ENCODE peak calls at places on chromosomes 12 and 14, in six cellular contexts. L is IMR-90, D is tibial nerve, M is left ventricle myocardium inferior, B is GM12878, H is hepatocyte. Y is an unnamed sample.

GRCh38 chr14:51147183-51147582 is 52.3 kb upstream of the TRIM9 start:
- DNase-seq in L (no peak), D (no peak), M (no peak), B (no peak), H (no peak), Y (no peak)

GRCh38 chr12:6650832-6651231 is 3.6 kb upstream of the ACRBP start:
- DNase-seq in L (no peak), D (no peak), M (no peak), B (no peak), H (no peak), Y (no peak)

GRCh38 chr14:101394374-101394773 is 166.9 kb upstream of the DIO3 start:
- DNase-seq in L (no peak), D (no peak), M (no peak), B (no peak), H (no peak), Y (no peak)

GRCh38 chr14:72142328-72142727 is 210.1 kb downstream of the RGS6 start:
- DNase-seq in L (no peak), D (no peak), M (no peak), B (no peak), H (no peak), Y (no peak)

GRCh38 chr14:61569783-61570182 is 125.5 kb upstream of the HIF1A start:
- DNase-seq in L (peak; percentile 73), D (no peak), M (peak; percentile 55), B (no peak), H (no peak), Y (peak; percentile 77)

GRCh38 chr14:20719777-20720176 is 25.9 kb upstream of the EDDM3A start:
- DNase-seq in L (no peak), D (no peak), M (no peak), B (no peak), H (peak; percentile 58), Y (no peak)

GRCh38 chr12:82019533-82019932 is 260.4 kb upstream of the PPFIA2 start:
- DNase-seq in L (no peak), D (no peak), M (no peak), B (no peak), H (no peak), Y (no peak)

GRCh38 chr12:121514184-121514742 is 66.6 kb downstream of the KDM2B start:
- DNase-seq in L (no peak), D (no peak), M (no peak), B (no peak), H (no peak), Y (no peak)

GRCh38 chr12:64221656-64222010 is 463 bp downstream of the KICS2 start:
- DNase-seq in L (peak; percentile 72), D (peak; percentile 74), M (peak; percentile 87), B (peak; percentile 9), H (peak; percentile 93), Y (peak; percentile 93)

GRCh38 chr14:54177861-54178591 is 218.8 kb upstream of the CDKN3 start:
- DNase-seq in L (peak; percentile 18), D (no peak), M (no peak), B (no peak), H (peak; percentile 46), Y (no peak)

GRCh38 chr14:104514156-104514848 is 65.3 kb upstream of the C14orf180 start:
- DNase-seq in L (no peak), D (no peak), M (peak; percentile 36), B (no peak), H (no peak), Y (no peak)

GRCh38 chr12:55720894-55721444 is 776 bp downstream of the RDH5 start:
- DNase-seq in L (peak; percentile 91), D (peak; percentile 33), M (peak; percentile 56), B (no peak), H (peak; percentile 74), Y (peak; percentile 89)

GRCh38 chr14:75127903-75128595 is 1.2 kb upstream of the NEK9 start:
- DNase-seq in L (no peak), D (no peak), M (no peak), B (no peak), H (no peak), Y (no peak)

GRCh38 chr14:74605531-74606223 is 6.4 kb downstream of the LTBP2 start:
- DNase-seq in L (no peak), D (no peak), M (no peak), B (no peak), H (no peak), Y (no peak)

GRCh38 chr14:99936056-99936455 is 129.2 kb upstream of the EVL start:
- DNase-seq in L (peak; percentile 64), D (no peak), M (no peak), B (no peak), H (no peak), Y (no peak)

GRCh38 chr12:94231718-94232117 is 83.3 kb downstream of the PLXNC1 start:
- DNase-seq in L (no peak), D (no peak), M (no peak), B (no peak), H (no peak), Y (no peak)

GRCh38 chr12:129179941-129180340 is 326.7 kb downstream of the GLT1D1 start:
- DNase-seq in L (no peak), D (no peak), M (no peak), B (no peak), H (no peak), Y (no peak)

GRCh38 chr12:46246021-46246700 is 22.7 kb downstream of the SLC38A1 start:
- DNase-seq in L (no peak), D (no peak), M (no peak), B (no peak), H (no peak), Y (no peak)

GRCh38 chr14:92475451-92476187 is 38.0 kb upstream of the RIN3 start:
- DNase-seq in L (no peak), D (peak; percentile 48), M (peak; percentile 68), B (no peak), H (no peak), Y (no peak)

GRCh38 chr14:22438742-22439141 is 150.3 kb downstream of the DAD1 start:
- DNase-seq in L (no peak), D (no peak), M (no peak), B (no peak), H (no peak), Y (no peak)

GRCh38 chr14:93976477-93977057 is at the start of gene ASB2:
- DNase-seq in L (peak; percentile 52), D (no peak), M (no peak), B (no peak), H (no peak), Y (no peak)

GRCh38 chr12:112422531-112422930 is 3.8 kb downstream of the PTPN11 start:
- DNase-seq in L (no peak), D (peak; percentile 45), M (no peak), B (no peak), H (peak; percentile 38), Y (no peak)

GRCh38 chr12:96503971-96504370 is 14.6 kb downstream of the CFAP54 start:
- DNase-seq in L (peak; percentile 64), D (no peak), M (no peak), B (no peak), H (no peak), Y (no peak)

GRCh38 chr12:117850048-117850447 is 118.7 kb downstream of the KSR2 start:
- DNase-seq in L (peak; percentile 28), D (no peak), M (no peak), B (no peak), H (peak; percentile 69), Y (no peak)

GRCh38 chr14:69625299-69626131 is 14.1 kb downstream of the SUSD6 start:
- DNase-seq in L (peak; percentile 66), D (no peak), M (peak; percentile 72), B (peak; percentile 88), H (no peak), Y (peak; percentile 81)

DNA sequence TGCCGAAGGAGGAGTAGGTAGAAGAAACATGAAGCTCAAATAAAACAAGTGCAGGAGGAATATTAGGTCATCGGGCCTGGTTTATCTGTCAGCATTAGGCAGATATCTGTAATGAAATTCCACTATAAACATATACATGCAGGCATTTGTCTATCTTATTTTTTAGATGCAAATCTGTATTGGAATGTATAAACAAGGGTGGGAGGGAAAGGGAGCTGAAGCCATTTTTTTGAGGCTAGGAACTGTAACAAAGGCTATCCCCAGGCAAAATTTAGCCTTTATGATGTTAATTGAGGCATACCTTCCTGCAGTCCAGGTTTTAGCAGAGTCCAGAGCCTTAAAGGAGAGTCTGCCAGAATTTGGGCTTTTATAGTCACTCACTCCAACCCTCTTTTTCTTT is 72.5 kb downstream of the PHLDA1 start:
- DNase-seq in L (no peak), D (no peak), M (no peak), B (no peak), H (no peak), Y (no peak)
- H3K4me1 ChIP-seq in L (peaks cover 14% of the 10 kb centered on the region), D (no peaks in the 10 kb centered on the region), M (peaks cover 29% of the 10 kb centered on the region), B (no peaks in the 10 kb centered on the region), H (peaks cover 22% of the 10 kb centered on the region), Y (peaks cover 9% of the 10 kb centered on the region)

DNA sequence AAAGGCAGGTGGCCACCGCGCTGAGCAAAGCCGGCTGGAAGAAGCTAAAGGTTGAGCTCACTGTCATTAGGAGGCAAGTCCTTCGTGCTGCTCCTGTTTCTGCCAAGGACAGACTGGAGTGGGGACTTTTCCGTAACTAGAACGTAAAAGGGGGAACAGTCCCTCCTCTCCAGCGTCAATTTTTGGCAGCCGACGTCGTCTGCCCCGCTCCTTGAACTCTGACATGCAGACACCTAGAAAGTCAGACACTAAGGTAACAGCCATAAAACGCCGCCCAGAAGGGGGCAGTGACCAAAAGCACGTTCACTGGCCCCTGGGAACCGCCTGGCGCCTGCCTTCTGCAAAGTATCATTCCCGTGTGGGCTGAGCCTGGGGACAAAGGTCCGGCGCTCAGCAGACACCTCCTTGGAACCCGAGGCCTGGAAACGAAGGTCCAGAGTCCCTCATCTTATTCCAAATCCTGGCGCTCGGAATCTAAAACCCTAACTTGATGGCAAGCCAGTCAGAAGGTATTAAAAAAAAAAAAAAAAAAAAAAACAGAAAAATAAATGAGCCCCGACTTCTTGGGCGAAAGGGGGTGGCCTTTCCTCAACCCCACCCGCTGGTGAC is 1.1 kb upstream of the LRP1 start:
- DNase-seq in L (no peak), D (peak; percentile 67), M (peak; percentile 77), B (no peak), H (peak; percentile 89), Y (no peak)
- TF ChIP-seq CTCF in L (peak; percentile 21), D (no peak), M (peak; percentile 52), B (peak; percentile 32), H (peak; percentile 39), Y (no peak)

DNA sequence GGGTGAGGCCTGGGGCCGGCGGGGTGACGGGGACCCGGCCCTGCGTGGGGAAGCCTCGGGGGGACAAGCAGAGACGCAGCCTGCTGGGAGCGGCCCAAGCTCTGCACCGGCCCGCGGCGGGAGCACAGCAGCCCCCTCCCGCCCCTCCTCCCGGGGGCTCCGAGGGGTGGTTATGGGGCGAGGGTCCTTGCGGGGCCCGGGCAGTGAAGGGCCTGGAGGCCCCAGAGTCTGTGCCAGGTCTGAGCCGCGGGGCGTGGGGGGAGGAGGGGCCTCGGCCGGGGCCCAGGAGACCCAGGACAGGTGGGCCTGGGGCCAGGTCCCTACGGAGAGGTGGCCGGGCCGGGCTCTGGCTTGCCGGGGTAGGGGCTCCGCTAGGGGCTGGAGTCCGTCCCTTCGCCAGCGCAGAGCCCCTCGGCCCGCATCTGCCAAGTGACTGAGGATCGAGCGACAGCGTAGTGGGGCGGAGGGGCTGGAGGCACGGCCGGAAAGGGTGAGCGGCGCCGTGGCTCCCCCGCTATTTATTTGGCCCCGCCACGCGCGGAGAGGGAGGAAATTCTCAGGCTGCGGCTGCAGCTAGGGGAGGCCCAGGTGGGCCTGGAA is 498 bp downstream of the TMEM121 start:
- DNase-seq in L (no peak), D (no peak), M (no peak), B (no peak), H (peak; percentile 9), Y (peak; percentile 76)
- H3K4me3 ChIP-seq in L (peak overlapping the region; percentile 57), D (peak overlapping the region; percentile 47), M (peak overlapping the region; percentile 81), B (no peak overlapping the region), H (no peak overlapping the region), Y (peak overlapping the region; percentile 52)

DNA sequence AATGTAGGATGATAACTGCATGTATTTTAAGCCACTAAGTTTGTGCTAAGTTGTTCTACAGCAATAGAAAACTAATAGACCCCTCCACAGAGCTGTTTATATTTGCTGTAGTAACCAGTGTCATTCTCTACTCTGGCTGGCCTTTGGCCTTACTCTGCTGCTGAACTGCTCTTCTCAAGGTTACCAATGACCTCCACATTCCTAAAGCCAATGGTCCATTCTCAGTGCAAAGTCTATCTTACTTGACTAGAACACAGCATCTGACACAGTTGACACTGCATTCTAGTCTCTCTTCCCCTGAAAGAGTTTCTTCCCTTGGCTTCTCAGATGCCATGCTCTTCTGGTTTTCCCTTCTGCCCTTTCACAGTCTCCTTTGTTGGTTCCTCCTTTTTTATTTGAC is 154.8 kb upstream of the CRY1 start:
- DNase-seq in L (no peak), D (no peak), M (no peak), B (no peak), H (no peak), Y (no peak)
- H3K4me1 ChIP-seq in L (no peaks in the 10 kb centered on the region), D (no peaks in the 10 kb centered on the region), M (no peaks in the 10 kb centered on the region), B (no peaks in the 10 kb centered on the region), H (no peaks in the 10 kb centered on the region), Y (no peaks in the 10 kb centered on the region)